ENCODE peak calls at places on chromosome 11, in seven cellular contexts. One of them, this sample, is unnamed.

GRCh38 chr11:118774032-118774431 is 16.9 kb downstream of the DDX6 start:
- DNase-seq in SJSA1: no peak
- DNase-seq in mammary epithelial cell: no peak
- DNase-seq in lung: no peak
- DNase-seq in effector memory CD4-positive, alpha-beta T cell: no peak
- DNase-seq in cardiac muscle cell: no peak
- DNase-seq in esophagus squamous epithelium: no peak
- DNase-seq in this sample: no peak

GRCh38 chr11:67277231-67277961 is 11.1 kb downstream of the GRK2 start:
- DNase-seq in SJSA1: peak; percentile 94
- DNase-seq in mammary epithelial cell: peak; percentile 47
- DNase-seq in lung: peak; percentile 85
- DNase-seq in effector memory CD4-positive, alpha-beta T cell: peak; percentile 87
- DNase-seq in cardiac muscle cell: peak; percentile 89
- DNase-seq in esophagus squamous epithelium: peak; percentile 85
- DNase-seq in this sample: no peak

GRCh38 chr11:17774232-17775034 is 39.9 kb downstream of the KCNC1 start:
- DNase-seq in SJSA1: no peak
- DNase-seq in mammary epithelial cell: peak; percentile 44
- DNase-seq in lung: no peak
- DNase-seq in effector memory CD4-positive, alpha-beta T cell: no peak
- DNase-seq in cardiac muscle cell: no peak
- DNase-seq in esophagus squamous epithelium: no peak
- DNase-seq in this sample: no peak

GRCh38 chr11:78647986-78648875 is 73.6 kb upstream of the NARS2 start:
- DNase-seq in SJSA1: no peak
- DNase-seq in mammary epithelial cell: no peak
- DNase-seq in lung: peak; percentile 21
- DNase-seq in effector memory CD4-positive, alpha-beta T cell: no peak
- DNase-seq in cardiac muscle cell: no peak
- DNase-seq in esophagus squamous epithelium: no peak
- DNase-seq in this sample: peak; percentile 46

GRCh38 chr11:12321217-12321937 is 56.0 kb upstream of the PARVA start:
- DNase-seq in SJSA1: no peak
- DNase-seq in mammary epithelial cell: no peak
- DNase-seq in lung: no peak
- DNase-seq in effector memory CD4-positive, alpha-beta T cell: no peak
- DNase-seq in cardiac muscle cell: no peak
- DNase-seq in esophagus squamous epithelium: no peak
- DNase-seq in this sample: no peak

GRCh38 chr11:5507177-5507576 is 2.6 kb downstream of the UBQLN3 start:
- DNase-seq in SJSA1: no peak
- DNase-seq in mammary epithelial cell: no peak
- DNase-seq in lung: no peak
- DNase-seq in effector memory CD4-positive, alpha-beta T cell: no peak
- DNase-seq in cardiac muscle cell: no peak
- DNase-seq in esophagus squamous epithelium: no peak
- DNase-seq in this sample: no peak

GRCh38 chr11:60788401-60789110 is 3.4 kb downstream of the MS4A10 start:
- DNase-seq in SJSA1: no peak
- DNase-seq in mammary epithelial cell: no peak
- DNase-seq in lung: no peak
- DNase-seq in effector memory CD4-positive, alpha-beta T cell: no peak
- DNase-seq in cardiac muscle cell: peak; percentile 30
- DNase-seq in esophagus squamous epithelium: no peak
- DNase-seq in this sample: no peak

GRCh38 chr11:12838463-12839120 is 164.4 kb downstream of the TEAD1 start:
- DNase-seq in SJSA1: no peak
- DNase-seq in mammary epithelial cell: peak; percentile 85
- DNase-seq in lung: no peak
- DNase-seq in effector memory CD4-positive, alpha-beta T cell: no peak
- DNase-seq in cardiac muscle cell: peak; percentile 61
- DNase-seq in esophagus squamous epithelium: no peak
- DNase-seq in this sample: no peak

GRCh38 chr11:128695539-128696221 is 1.8 kb downstream of the FLI1 start:
- DNase-seq in SJSA1: no peak
- DNase-seq in mammary epithelial cell: no peak
- DNase-seq in lung: no peak
- DNase-seq in effector memory CD4-positive, alpha-beta T cell: peak; percentile 35
- DNase-seq in cardiac muscle cell: peak; percentile 73
- DNase-seq in esophagus squamous epithelium: no peak
- DNase-seq in this sample: peak; percentile 84
- H3K27ac ChIP-seq in SJSA1: peak overlapping the region; percentile 91
- H3K27ac ChIP-seq in mammary epithelial cell: no peak overlapping the region
- H3K27ac ChIP-seq in lung: peak overlapping the region; percentile 98
- H3K27ac ChIP-seq in effector memory CD4-positive, alpha-beta T cell: peak overlapping the region; percentile 87
- H3K27ac ChIP-seq in cardiac muscle cell: no peak overlapping the region
- H3K27ac ChIP-seq in esophagus squamous epithelium: peak overlapping the region; percentile 76
- H3K27ac ChIP-seq in this sample: peak overlapping the region; percentile 72

GRCh38 chr11:113567097-113567496 is 91.9 kb upstream of the DRD2 start:
- DNase-seq in SJSA1: no peak
- DNase-seq in mammary epithelial cell: no peak
- DNase-seq in lung: no peak
- DNase-seq in effector memory CD4-positive, alpha-beta T cell: no peak
- DNase-seq in cardiac muscle cell: no peak
- DNase-seq in esophagus squamous epithelium: no peak
- DNase-seq in this sample: no peak

GRCh38 chr11:113562576-113562975 is 87.4 kb upstream of the DRD2 start:
- DNase-seq in SJSA1: no peak
- DNase-seq in mammary epithelial cell: no peak
- DNase-seq in lung: no peak
- DNase-seq in effector memory CD4-positive, alpha-beta T cell: no peak
- DNase-seq in cardiac muscle cell: no peak
- DNase-seq in esophagus squamous epithelium: no peak
- DNase-seq in this sample: no peak

GRCh38 chr11:113567867-113568266 is 92.7 kb upstream of the DRD2 start:
- DNase-seq in SJSA1: no peak
- DNase-seq in mammary epithelial cell: no peak
- DNase-seq in lung: no peak
- DNase-seq in effector memory CD4-positive, alpha-beta T cell: no peak
- DNase-seq in cardiac muscle cell: no peak
- DNase-seq in esophagus squamous epithelium: no peak
- DNase-seq in this sample: no peak

GRCh38 chr11:113562981-113563461 is 87.8 kb upstream of the DRD2 start:
- DNase-seq in SJSA1: no peak
- DNase-seq in mammary epithelial cell: no peak
- DNase-seq in lung: no peak
- DNase-seq in effector memory CD4-positive, alpha-beta T cell: no peak
- DNase-seq in cardiac muscle cell: no peak
- DNase-seq in esophagus squamous epithelium: no peak
- DNase-seq in this sample: no peak

DNA sequence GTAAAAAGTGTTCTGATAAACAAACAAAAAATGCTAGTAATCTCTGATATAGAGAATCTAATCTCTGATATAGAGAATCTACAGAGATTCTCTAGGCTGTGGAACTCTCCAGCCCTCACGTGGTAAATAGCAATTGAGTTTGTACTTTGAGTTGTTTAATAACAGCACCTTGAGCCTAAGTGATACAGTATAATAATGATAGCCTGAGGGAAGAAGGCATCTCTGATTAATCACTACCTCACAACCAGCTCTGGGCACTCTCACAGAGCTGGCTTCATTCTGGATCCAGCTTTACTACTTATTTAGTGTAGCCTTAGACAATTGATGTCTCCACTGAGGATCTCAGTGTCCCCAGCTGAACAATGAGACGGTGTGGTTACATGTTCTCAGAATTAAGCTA is 88.6 kb upstream of the DRD2 start:
- DNase-seq in SJSA1: no peak
- DNase-seq in mammary epithelial cell: peak; percentile 53
- DNase-seq in lung: no peak
- DNase-seq in effector memory CD4-positive, alpha-beta T cell: no peak
- DNase-seq in cardiac muscle cell: no peak
- DNase-seq in esophagus squamous epithelium: no peak
- DNase-seq in this sample: no peak
- H3K4me3 ChIP-seq in SJSA1: no peak overlapping the region
- H3K4me3 ChIP-seq in mammary epithelial cell: no peak overlapping the region
- H3K4me3 ChIP-seq in lung: no peak overlapping the region
- H3K4me3 ChIP-seq in effector memory CD4-positive, alpha-beta T cell: no peak overlapping the region
- H3K4me3 ChIP-seq in cardiac muscle cell: no peak overlapping the region
- H3K4me3 ChIP-seq in esophagus squamous epithelium: no peak overlapping the region
- H3K4me3 ChIP-seq in this sample: no peak overlapping the region

GRCh38 chr11:110318638-110319404 is 22.4 kb upstream of the RDX start:
- DNase-seq in SJSA1: no peak
- DNase-seq in mammary epithelial cell: no peak
- DNase-seq in lung: no peak
- DNase-seq in effector memory CD4-positive, alpha-beta T cell: no peak
- DNase-seq in cardiac muscle cell: no peak
- DNase-seq in esophagus squamous epithelium: no peak
- DNase-seq in this sample: no peak

GRCh38 chr11:110323786-110324185 is 27.4 kb upstream of the RDX start:
- DNase-seq in SJSA1: no peak
- DNase-seq in mammary epithelial cell: no peak
- DNase-seq in lung: no peak
- DNase-seq in effector memory CD4-positive, alpha-beta T cell: no peak
- DNase-seq in cardiac muscle cell: no peak
- DNase-seq in esophagus squamous epithelium: no peak
- DNase-seq in this sample: no peak

GRCh38 chr11:110314366-110315095 is 18.1 kb upstream of the RDX start:
- DNase-seq in SJSA1: no peak
- DNase-seq in mammary epithelial cell: no peak
- DNase-seq in lung: no peak
- DNase-seq in effector memory CD4-positive, alpha-beta T cell: no peak
- DNase-seq in cardiac muscle cell: no peak
- DNase-seq in esophagus squamous epithelium: no peak
- DNase-seq in this sample: no peak

GRCh38 chr11:110317516-110317932 is 21.1 kb upstream of the RDX start:
- DNase-seq in SJSA1: no peak
- DNase-seq in mammary epithelial cell: peak; percentile 33
- DNase-seq in lung: no peak
- DNase-seq in effector memory CD4-positive, alpha-beta T cell: no peak
- DNase-seq in cardiac muscle cell: peak; percentile 61
- DNase-seq in esophagus squamous epithelium: no peak
- DNase-seq in this sample: no peak

GRCh38 chr11:110319501-110319900 is 23.1 kb upstream of the RDX start:
- DNase-seq in SJSA1: no peak
- DNase-seq in mammary epithelial cell: no peak
- DNase-seq in lung: no peak
- DNase-seq in effector memory CD4-positive, alpha-beta T cell: no peak
- DNase-seq in cardiac muscle cell: no peak
- DNase-seq in esophagus squamous epithelium: no peak
- DNase-seq in this sample: no peak
- H3K27ac ChIP-seq in SJSA1: no peak overlapping the region
- H3K27ac ChIP-seq in mammary epithelial cell: no peak overlapping the region
- H3K27ac ChIP-seq in lung: no peak overlapping the region
- H3K27ac ChIP-seq in effector memory CD4-positive, alpha-beta T cell: no peak overlapping the region
- H3K27ac ChIP-seq in cardiac muscle cell: peak overlapping the region; percentile 88
- H3K27ac ChIP-seq in esophagus squamous epithelium: no peak overlapping the region
- H3K27ac ChIP-seq in this sample: no peak overlapping the region

DNA sequence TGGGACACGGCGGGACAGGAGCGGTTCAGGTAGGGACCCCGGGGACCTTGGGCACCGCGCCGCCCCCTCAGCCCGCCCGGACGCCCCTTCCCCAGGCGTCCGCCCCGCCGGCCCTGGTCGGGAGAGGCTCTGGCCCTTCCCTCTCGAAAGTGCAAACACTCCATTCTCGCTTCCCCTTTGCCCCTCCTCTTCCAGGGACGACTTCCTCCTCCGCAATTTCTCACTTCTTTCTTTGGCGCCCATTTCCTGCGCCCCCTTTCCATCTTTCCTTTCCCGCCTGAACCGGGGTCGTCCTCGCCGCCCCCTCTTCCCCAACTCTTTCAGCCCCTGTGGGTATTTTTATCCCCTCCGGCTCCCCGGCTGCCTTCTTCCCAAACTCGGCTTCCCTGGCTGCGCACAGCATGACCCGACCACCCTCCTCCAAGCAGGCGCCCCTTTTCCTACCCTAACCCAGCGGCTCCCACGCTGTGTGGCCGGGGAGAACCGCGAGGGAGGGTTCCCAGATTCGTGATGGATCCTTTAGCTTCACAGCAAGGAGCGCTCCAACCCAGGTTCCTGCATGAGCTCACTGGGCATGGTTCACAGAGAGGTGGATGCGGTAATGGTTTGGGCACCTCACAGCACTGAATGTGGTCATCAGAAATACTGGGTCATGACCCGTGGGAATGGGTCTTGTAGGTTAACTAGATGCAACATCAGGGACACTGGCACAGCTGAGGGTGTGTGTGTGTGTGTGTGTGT is 689 bp downstream of the RAB39A start:
- DNase-seq in SJSA1: no peak
- DNase-seq in mammary epithelial cell: no peak
- DNase-seq in lung: no peak
- DNase-seq in effector memory CD4-positive, alpha-beta T cell: no peak
- DNase-seq in cardiac muscle cell: no peak
- DNase-seq in esophagus squamous epithelium: no peak
- DNase-seq in this sample: no peak
- H3K4me3 ChIP-seq in SJSA1: peak overlapping the region; percentile 15
- H3K4me3 ChIP-seq in mammary epithelial cell: peak overlapping the region; percentile 25
- H3K4me3 ChIP-seq in lung: peak overlapping the region; percentile 51
- H3K4me3 ChIP-seq in effector memory CD4-positive, alpha-beta T cell: peak overlapping the region; percentile 48
- H3K4me3 ChIP-seq in cardiac muscle cell: peak overlapping the region; percentile 61
- H3K4me3 ChIP-seq in esophagus squamous epithelium: peak overlapping the region; percentile 67
- H3K4me3 ChIP-seq in this sample: peak overlapping the region; percentile 37

GRCh38 chr11:91373497-91373896 is 851.1 kb upstream of the FAT3 start:
- DNase-seq in SJSA1: no peak
- DNase-seq in mammary epithelial cell: no peak
- DNase-seq in lung: no peak
- DNase-seq in effector memory CD4-positive, alpha-beta T cell: no peak
- DNase-seq in cardiac muscle cell: no peak
- DNase-seq in esophagus squamous epithelium: no peak
- DNase-seq in this sample: no peak

DNA sequence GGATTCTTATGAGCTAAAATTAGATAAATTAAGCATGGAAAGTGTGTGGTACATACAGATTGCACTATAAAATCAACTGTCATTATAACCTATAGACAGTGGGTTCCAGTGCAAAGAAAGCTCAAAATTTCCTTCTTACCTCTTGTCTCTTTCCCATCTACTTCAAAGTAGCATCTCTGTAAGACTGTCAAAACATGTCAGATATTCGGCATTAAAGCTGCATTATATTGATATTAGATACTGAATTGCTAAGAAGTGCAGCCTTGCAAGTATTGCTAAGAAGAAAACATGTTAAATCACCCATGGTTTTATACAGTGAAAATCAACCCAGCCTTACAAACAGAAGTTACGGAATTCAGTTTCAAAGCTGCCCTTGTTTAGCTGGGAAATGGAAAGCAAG is 849.8 kb upstream of the FAT3 start:
- DNase-seq in SJSA1: no peak
- DNase-seq in mammary epithelial cell: no peak
- DNase-seq in lung: no peak
- DNase-seq in effector memory CD4-positive, alpha-beta T cell: no peak
- DNase-seq in cardiac muscle cell: no peak
- DNase-seq in esophagus squamous epithelium: no peak
- DNase-seq in this sample: no peak
- H3K27ac ChIP-seq in SJSA1: no peak overlapping the region
- H3K27ac ChIP-seq in mammary epithelial cell: no peak overlapping the region
- H3K27ac ChIP-seq in lung: no peak overlapping the region
- H3K27ac ChIP-seq in effector memory CD4-positive, alpha-beta T cell: no peak overlapping the region
- H3K27ac ChIP-seq in cardiac muscle cell: no peak overlapping the region
- H3K27ac ChIP-seq in esophagus squamous epithelium: no peak overlapping the region
- H3K27ac ChIP-seq in this sample: no peak overlapping the region

DNA sequence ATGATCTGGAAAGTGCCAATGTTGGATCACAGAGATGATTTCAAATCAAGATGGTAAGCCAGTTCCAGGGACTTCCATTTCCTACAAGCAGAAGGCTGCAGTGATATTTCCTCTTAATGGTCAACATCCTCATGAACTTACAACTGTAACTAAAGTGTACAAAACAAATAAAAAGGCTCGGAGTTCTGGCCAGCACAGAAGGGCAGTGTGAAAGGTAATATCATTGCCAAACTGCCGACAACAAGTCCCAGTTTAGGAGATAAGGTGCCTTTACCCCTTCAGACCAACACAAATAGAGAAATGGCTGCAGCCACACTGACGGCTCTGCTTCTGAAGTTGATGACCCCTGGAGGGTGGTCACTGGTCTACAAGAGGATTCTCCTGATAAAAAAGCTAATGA is 91.1 kb downstream of the ETS1 start:
- DNase-seq in SJSA1: no peak
- DNase-seq in mammary epithelial cell: no peak
- DNase-seq in lung: no peak
- DNase-seq in effector memory CD4-positive, alpha-beta T cell: no peak
- DNase-seq in cardiac muscle cell: no peak
- DNase-seq in esophagus squamous epithelium: no peak
- DNase-seq in this sample: no peak
- H3K4me3 ChIP-seq in SJSA1: no peak overlapping the region
- H3K4me3 ChIP-seq in mammary epithelial cell: no peak overlapping the region
- H3K4me3 ChIP-seq in lung: no peak overlapping the region
- H3K4me3 ChIP-seq in effector memory CD4-positive, alpha-beta T cell: no peak overlapping the region
- H3K4me3 ChIP-seq in cardiac muscle cell: no peak overlapping the region
- H3K4me3 ChIP-seq in esophagus squamous epithelium: peak overlapping the region; percentile 21
- H3K4me3 ChIP-seq in this sample: no peak overlapping the region